ENCODE peak calls at places on chromosome 4, in five cellular contexts. B is stimulated activated CD4-positive, alpha-beta T cell treated with anti-CD3 and anti-CD28 coated beads, Interleukin-12 subunit alpha, Interleukin-12 subunit beta, amount 100 ng/mL, for 24 hours; J is RKO; T is CD4-positive, alpha-beta T cell; K is activated CD8-positive, alpha-beta memory T cell treated with anti-CD3 and anti-CD28 coated beads for 48 hours. H is an unnamed sample.

GRCh38 chr4:85637778-85638177 is 162.8 kb downstream of the ARHGAP24 start:
- DNase-seq in B (no peak), J (no peak), T (no peak), K (no peak), H (no peak)

GRCh38 chr4:110787109-110787508 is 164.2 kb upstream of the PITX2 start:
- DNase-seq in B (no peak), J (no peak), T (no peak), K (no peak), H (no peak)

GRCh38 chr4:86939123-86939522 is 4.3 kb downstream of the AFF1 start:
- DNase-seq in B (no peak), J (no peak), T (no peak), K (no peak), H (no peak)

GRCh38 chr4:41361831-41362646 is 105.3 kb downstream of the UCHL1 start:
- DNase-seq in B (no peak), J (peak), T (no peak), K (no peak), H (no peak)

GRCh38 chr4:108144451-108144850 is 24.3 kb downstream of the LEF1 start:
- DNase-seq in B (no peak), J (no peak), T (no peak), K (no peak), H (no peak)

GRCh38 chr4:94961420-94961819 is 203.7 kb downstream of the BMPR1B start:
- DNase-seq in B (no peak), J (no peak), T (no peak), K (no peak), H (no peak)

GRCh38 chr4:90317785-90318184 is 190.6 kb downstream of the CCSER1 start:
- DNase-seq in B (no peak), J (peak), T (no peak), K (no peak), H (no peak)

GRCh38 chr4:93764647-93765246 is 63.8 kb upstream of the ATOH1 start:
- DNase-seq in B (no peak), J (peak), T (no peak), K (no peak), H (no peak)

GRCh38 chr4:77593101-77593500 is 12.5 kb upstream of the CXCL13 start:
- DNase-seq in B (no peak), J (no peak), T (no peak), K (no peak), H (no peak)

GRCh38 chr4:121113680-121114079 is 41.3 kb upstream of the NDNF start:
- DNase-seq in B (no peak), J (no peak), T (no peak), K (no peak), H (no peak)

GRCh38 chr4:26992657-26993361 is 132.2 kb downstream of the STIM2 start:
- DNase-seq in B (no peak), J (peak), T (no peak), K (no peak), H (no peak)

GRCh38 chr4:20860878-20861277 is 160.6 kb downstream of the PACRGL start:
- DNase-seq in B (no peak), J (no peak), T (no peak), K (no peak), H (no peak)

GRCh38 chr4:5988086-5988845 is 30.0 kb downstream of the C4orf50 start:
- DNase-seq in B (no peak), J (peak), T (no peak), K (no peak), H (peak)

GRCh38 chr4:148090029-148090428 is 352.2 kb downstream of the NR3C2 start:
- DNase-seq in B (no peak), J (no peak), T (no peak), K (no peak), H (no peak)

GRCh38 chr4:162163892-162164759 is at the start of gene FSTL5:
- DNase-seq in B (peak), J (peak), T (peak), K (no peak), H (peak)

GRCh38 chr4:127410201-127410600 is 222.6 kb upstream of the INTU start:
- DNase-seq in B (no peak), J (no peak), T (no peak), K (no peak), H (peak)

GRCh38 chr4:146342600-146343192 is 128.4 kb downstream of the REELD1 start:
- DNase-seq in B (no peak), J (peak), T (peak), K (no peak), H (no peak)

GRCh38 chr4:151359576-151359975 is 34.2 kb upstream of the SH3D19 start:
- DNase-seq in B (no peak), J (no peak), T (no peak), K (no peak), H (no peak)

GRCh38 chr4:151403656-151404055 is 5.3 kb upstream of the FHIP1A start:
- DNase-seq in B (no peak), J (no peak), T (no peak), K (no peak), H (no peak)

GRCh38 chr4:120633810-120634209 is 288.7 kb downstream of the PRDM5 start:
- DNase-seq in B (no peak), J (no peak), T (no peak), K (no peak), H (no peak)

GRCh38 chr4:75902352-75902751 is at the start of gene PPEF2:
- DNase-seq in B (no peak), J (no peak), T (no peak), K (no peak), H (no peak)

GRCh38 chr4:122826596-122827257 is at the start of gene FGF2:
- DNase-seq in B (no peak), J (no peak), T (no peak), K (peak), H (peak)

GRCh38 chr4:138542191-138542771 is 300.1 kb upstream of the SLC7A11 start:
- DNase-seq in B (no peak), J (no peak), T (no peak), K (no peak), H (no peak)

GRCh38 chr4:102318526-102318925 is 26.8 kb downstream of the SLC39A8 start:
- DNase-seq in B (no peak), J (no peak), T (no peak), K (no peak), H (no peak)

GRCh38 chr4:54165011-54165410 is 64.1 kb upstream of the PDGFRA start:
- DNase-seq in B (no peak), J (no peak), T (no peak), K (no peak), H (no peak)

GRCh38 chr4:184147858-184148799 is 69.5 kb downstream of the ENPP6 start:
- DNase-seq in B (no peak), J (no peak), T (no peak), K (no peak), H (no peak)

GRCh38 chr4:20137176-20137575 is 114.5 kb upstream of the SLIT2 start:
- DNase-seq in B (no peak), J (no peak), T (no peak), K (no peak), H (no peak)

GRCh38 chr4:13403326-13403725 is 80.8 kb downstream of the RAB28 start:
- DNase-seq in B (no peak), J (no peak), T (no peak), K (no peak), H (no peak)

GRCh38 chr4:133776961-133777360 is 424.6 kb downstream of the PABPC4L start:
- DNase-seq in B (no peak), J (no peak), T (no peak), K (no peak), H (no peak)

GRCh38 chr4:183504930-183505555 is at the start of gene ING2:
- DNase-seq in B (no peak), J (peak), T (no peak), K (peak), H (peak)

GRCh38 chr4:73690051-73690744 is 50.2 kb upstream of the CXCL8 start:
- DNase-seq in B (no peak), J (no peak), T (no peak), K (no peak), H (no peak)

GRCh38 chr4:17846256-17846655 is 35.5 kb downstream of the NCAPG start:
- DNase-seq in B (no peak), J (no peak), T (no peak), K (no peak), H (no peak)

GRCh38 chr4:7897811-7898210 is 41.9 kb downstream of the AFAP1 start:
- DNase-seq in B (no peak), J (no peak), T (no peak), K (no peak), H (no peak)

GRCh38 chr4:168096444-168096784 is 4.1 kb downstream of the ANXA10 start:
- DNase-seq in B (no peak), J (no peak), T (no peak), K (no peak), H (no peak)

GRCh38 chr4:82524570-82525152 is 37.1 kb downstream of the TMEM150C start:
- DNase-seq in B (no peak), J (no peak), T (no peak), K (no peak), H (no peak)

GRCh38 chr4:87118826-87119225 is 101.6 kb downstream of the KLHL8 start:
- DNase-seq in B (no peak), J (no peak), T (no peak), K (no peak), H (no peak)

GRCh38 chr4:28167411-28167810 is 1306.8 kb downstream of the STIM2 start:
- DNase-seq in B (no peak), J (no peak), T (no peak), K (no peak), H (no peak)

GRCh38 chr4:742742-743311 is 37.2 kb downstream of the PCGF3 start:
- DNase-seq in B (peak), J (peak), T (peak), K (peak), H (no peak)

GRCh38 chr4:38818441-38818976 is 13.9 kb upstream of the TLR1 start:
- DNase-seq in B (no peak), J (no peak), T (no peak), K (no peak), H (no peak)

H was measured in lower leg skin.